ENCODE peak calls at places on chromosomes 6 and 20, in nine cellular contexts. E, D, K, I, M, L, Q, W and F are unnamed samples.

GRCh38 chr6:75611702-75612375 is 10.2 kb downstream of the SENP6 start:
- DNase-seq in E (no peak), D (no peak), K (no peak), I (no peak), M (peak; percentile 48), L (no peak), Q (no peak), W (no peak), F (no peak)

GRCh38 chr6:166097914-166098522 is 69.6 kb downstream of the TBXT start:
- DNase-seq in E (peak; percentile 72), D (peak; percentile 51), K (peak; percentile 58), I (peak; percentile 84), M (peak; percentile 66), L (peak; percentile 85), Q (peak; percentile 14), W (peak; percentile 88), F (peak; percentile 70)

GRCh38 chr20:6993526-6993925 is 226.0 kb downstream of the BMP2 start:
- DNase-seq in E (no peak), D (no peak), K (no peak), I (no peak), M (no peak), L (no peak), Q (no peak), W (no peak), F (no peak)

GRCh38 chr6:139161169-139161568 is 26.3 kb downstream of the HECA start:
- DNase-seq in E (peak; percentile 75), D (no peak), K (no peak), I (peak; percentile 75), M (peak; percentile 61), L (no peak), Q (no peak), W (no peak), F (no peak)

GRCh38 chr6:30013296-30013922 is 47.7 kb upstream of the POLR1H start:
- DNase-seq in E (no peak), D (peak; percentile 62), K (no peak), I (no peak), M (no peak), L (no peak), Q (no peak), W (peak; percentile 87), F (no peak)

GRCh38 chr6:329888-330691 is 37.8 kb downstream of the DUSP22 start:
- DNase-seq in E (no peak), D (no peak), K (no peak), I (peak; percentile 27), M (peak; percentile 83), L (no peak), Q (no peak), W (no peak), F (no peak)

GRCh38 chr6:20678831-20679352 is 144.6 kb downstream of the CDKAL1 start:
- DNase-seq in E (no peak), D (no peak), K (no peak), I (no peak), M (peak; percentile 29), L (no peak), Q (no peak), W (no peak), F (no peak)

GRCh38 chr6:158408552-158409130 is 96.4 kb downstream of the TULP4 start:
- DNase-seq in E (no peak), D (peak; percentile 84), K (no peak), I (peak; percentile 87), M (peak; percentile 93), L (peak; percentile 84), Q (no peak), W (no peak), F (no peak)

GRCh38 chr20:13412806-13413445 is 191.9 kb downstream of the ISM1 start:
- DNase-seq in E (no peak), D (no peak), K (no peak), I (no peak), M (peak; percentile 22), L (no peak), Q (no peak), W (no peak), F (no peak)

GRCh38 chr6:57040011-57040410 is 6.5 kb upstream of the KIAA1586 start:
- DNase-seq in E (no peak), D (no peak), K (no peak), I (no peak), M (peak; percentile 9), L (no peak), Q (no peak), W (no peak), F (no peak)

GRCh38 chr6:35047265-35048011 is 93.7 kb downstream of the TCP11 start:
- DNase-seq in E (peak; percentile 45), D (no peak), K (no peak), I (peak; percentile 66), M (peak; percentile 78), L (peak; percentile 36), Q (peak; percentile 37), W (no peak), F (no peak)

DNA sequence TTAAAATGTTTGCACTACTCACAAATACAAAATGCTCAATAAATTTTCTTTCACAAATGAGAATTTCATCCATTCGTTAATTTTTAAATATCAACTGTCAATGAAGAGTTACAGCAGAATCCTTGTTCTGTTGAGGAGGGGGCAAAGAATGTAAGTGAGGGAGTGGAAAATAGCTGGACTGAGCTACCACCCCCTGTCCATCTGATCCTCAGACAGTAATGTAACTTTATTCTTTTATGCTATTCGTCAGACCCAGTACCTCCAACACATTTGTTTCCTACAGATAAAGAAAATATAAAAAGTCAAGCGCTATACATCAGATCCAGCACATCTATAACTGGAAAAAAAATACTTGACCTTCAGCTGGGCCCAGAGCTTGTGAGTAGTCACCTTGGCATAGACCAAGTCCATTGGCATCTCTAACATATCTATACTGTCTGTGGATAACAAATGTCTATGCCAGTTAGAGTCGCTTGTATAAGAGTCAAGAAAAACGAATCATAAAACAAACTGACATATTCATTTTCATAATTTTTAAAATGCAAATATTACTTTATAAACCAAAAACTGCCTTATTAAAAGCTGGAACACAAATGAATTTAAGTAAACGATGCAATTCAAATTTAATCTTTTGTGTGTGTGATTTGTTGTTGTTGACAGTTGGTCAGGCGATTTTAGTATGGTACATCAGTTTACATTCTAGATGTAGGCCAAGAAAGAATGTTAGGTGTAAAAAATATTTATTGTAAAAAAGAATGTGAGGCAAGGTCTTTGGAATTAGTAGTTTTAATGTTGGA is 57.2 kb upstream of the HFE start:
- DNase-seq in E (no peak), D (no peak), K (no peak), I (no peak), M (no peak), L (no peak), Q (no peak), W (no peak), F (no peak)
- H3K4me3 ChIP-seq in E (no peak overlapping the region), D (no peak overlapping the region), K (no peak overlapping the region), I (no peak overlapping the region), M (no peak overlapping the region), L (no peak overlapping the region), Q (no peak overlapping the region), W (no peak overlapping the region), F (no peak overlapping the region)

DNA sequence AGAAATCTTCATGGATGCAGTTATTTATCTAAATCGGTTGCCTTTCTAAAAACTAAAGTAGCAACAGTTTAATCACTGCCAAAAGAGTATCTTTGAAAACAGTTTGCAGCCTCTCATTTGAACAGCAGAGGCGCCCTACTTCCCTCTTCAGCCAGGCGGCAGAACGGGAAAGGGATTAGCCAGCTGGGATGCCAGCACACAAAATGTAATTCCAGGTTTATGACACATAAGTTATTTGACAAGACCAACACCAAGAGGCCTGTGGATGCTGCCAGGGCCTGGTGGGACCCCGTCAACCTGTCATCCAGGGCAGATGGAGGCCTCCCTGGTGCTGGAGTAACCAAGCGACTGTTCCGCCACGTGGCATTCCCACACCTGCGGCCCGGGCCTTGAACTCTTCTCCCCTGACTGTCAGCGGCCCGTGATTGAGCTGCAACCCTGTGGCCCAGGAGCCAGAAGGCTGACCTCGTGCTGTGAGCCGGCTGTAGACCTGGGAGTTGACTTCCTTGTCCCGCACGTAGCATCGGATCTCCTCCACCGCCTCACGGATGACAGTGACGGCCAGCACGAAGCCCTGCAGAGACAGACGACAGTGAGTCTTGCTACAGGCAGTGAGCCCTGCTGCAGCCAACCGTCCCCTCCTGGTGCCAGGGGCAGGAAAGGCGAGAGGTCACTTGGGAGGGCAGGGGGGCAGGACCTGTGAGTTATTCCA is 55.5 kb downstream of the ATP9A start:
- DNase-seq in E (peak; percentile 43), D (no peak), K (no peak), I (peak; percentile 27), M (peak; percentile 30), L (peak; percentile 21), Q (no peak), W (no peak), F (no peak)
- TF ChIP-seq CTCF in E (no peak), D (no peak), K (no peak), I (peak; percentile 61), M (peak; percentile 41), L (peak; percentile 83), Q (peak; percentile 48), W (peak; percentile 8), F (peak; percentile 36)

DNA sequence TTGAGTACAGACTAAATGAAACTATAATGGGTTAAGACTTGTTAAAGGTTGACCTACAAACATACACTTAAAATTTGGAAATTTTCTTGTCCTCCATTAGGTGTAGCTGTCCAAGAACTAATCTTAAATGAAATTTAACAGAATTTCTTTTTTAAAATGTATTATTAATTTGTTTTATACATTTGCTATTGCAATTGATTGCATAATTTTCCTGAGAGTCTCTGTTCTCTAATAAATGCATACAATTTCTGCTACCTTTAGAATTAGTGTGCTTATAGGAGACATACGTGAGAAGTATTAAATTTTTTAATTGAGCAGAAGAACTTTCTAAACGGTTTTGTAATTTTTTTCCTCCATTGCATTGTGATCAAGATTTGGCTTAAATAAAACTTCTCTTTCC is 1.5 kb downstream of the FAM135A start:
- DNase-seq in E (no peak), D (no peak), K (no peak), I (no peak), M (no peak), L (no peak), Q (no peak), W (no peak), F (no peak)
- H3K4me3 ChIP-seq in E (peak overlapping the region; percentile 94), D (peak overlapping the region; percentile 75), K (peak overlapping the region; percentile 89), I (no peak overlapping the region), M (no peak overlapping the region), L (no peak overlapping the region), Q (peak overlapping the region; percentile 91), W (peak overlapping the region; percentile 95), F (peak overlapping the region; percentile 67)

GRCh38 chr20:37095609-37096414 is at the start of gene RBL1:
- DNase-seq in E (peak; percentile 93), D (peak; percentile 87), K (peak; percentile 82), I (peak; percentile 91), M (peak; percentile 82), L (peak; percentile 67), Q (peak; percentile 14), W (peak; percentile 92), F (peak; percentile 97)
- TF ChIP-seq CTCF in E (no peak), D (peak; percentile 14), K (no peak), I (peak; percentile 48), M (peak; percentile 40), L (peak; percentile 57), Q (peak; percentile 38), W (peak; percentile 12), F (peak; percentile 27)

DNA sequence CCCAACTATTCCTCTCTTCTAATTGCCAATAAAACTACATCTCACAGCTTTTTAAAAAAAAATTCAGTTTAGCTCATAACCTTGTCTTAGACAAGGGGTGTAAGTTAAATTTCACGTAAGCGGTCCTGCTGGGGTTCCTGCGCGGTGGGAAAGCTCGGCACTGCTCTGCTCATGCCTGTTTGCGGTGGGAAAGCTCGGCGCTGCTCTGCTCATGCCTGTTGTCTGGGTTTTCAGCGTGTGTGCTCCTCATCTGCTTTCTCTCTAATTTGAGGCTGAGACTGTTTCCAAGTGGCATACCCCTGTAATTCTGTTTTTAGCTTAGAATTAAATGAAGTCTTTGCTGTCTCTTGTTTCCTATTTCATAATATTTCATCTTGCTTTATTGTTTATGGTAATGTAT is 18.6 kb downstream of the ARID1B start:
- DNase-seq in E (no peak), D (peak; percentile 51), K (no peak), I (no peak), M (no peak), L (no peak), Q (no peak), W (no peak), F (no peak)
- H3K4me3 ChIP-seq in E (no peak overlapping the region), D (peak overlapping the region; percentile 46), K (peak overlapping the region; percentile 5), I (peak overlapping the region; percentile 13), M (peak overlapping the region; percentile 34), L (no peak overlapping the region), Q (peak overlapping the region; percentile 29), W (no peak overlapping the region), F (no peak overlapping the region)